ENCODE peak calls at places on chromosomes 16 and 17, in nine cellular contexts. X is astrocyte of the spinal cord; Q is coronary artery; D is fibroblast of mammary gland; I is AG10803; F is lung; V is CD8-positive, alpha-beta T cell; R is HFFc6; A is gastrocnemius medialis. P is an unnamed sample.

GRCh38 chr16:51682905-51683304 is 531.8 kb upstream of the SALL1 start:
- DNase-seq in X (no peak), Q (no peak), D (no peak), I (no peak), F (no peak), V (no peak), R (no peak), A (no peak), P (no peak)

GRCh38 chr16:11679250-11679649 is 11.0 kb downstream of the SNN start:
- DNase-seq in X (no peak), Q (no peak), D (no peak), I (no peak), F (no peak), V (no peak), R (no peak), A (peak; percentile 85), P (no peak)

GRCh38 chr16:88533945-88534641 is 36.1 kb upstream of the ZC3H18 start:
- DNase-seq in X (peak; percentile 38), Q (no peak), D (peak; percentile 38), I (peak; percentile 54), F (peak; percentile 70), V (peak; percentile 59), R (peak; percentile 15), A (peak; percentile 67), P (peak; percentile 15)

GRCh38 chr17:78995761-78996451 is 13.7 kb downstream of the CANT1 start:
- DNase-seq in X (no peak), Q (no peak), D (no peak), I (no peak), F (peak; percentile 60), V (no peak), R (no peak), A (peak; percentile 30), P (no peak)

GRCh38 chr17:46875849-46876352 is 24.5 kb downstream of the WNT9B start:
- DNase-seq in X (no peak), Q (no peak), D (peak; percentile 1), I (no peak), F (no peak), V (no peak), R (no peak), A (no peak), P (no peak)

GRCh38 chr17:27457731-27458523 is 1.7 kb downstream of the KSR1 start:
- DNase-seq in X (peak; percentile 70), Q (no peak), D (no peak), I (peak; percentile 50), F (no peak), V (no peak), R (no peak), A (no peak), P (no peak)

GRCh38 chr16:86245895-86246294 is 264.4 kb upstream of the FOXF1 start:
- DNase-seq in X (no peak), Q (no peak), D (no peak), I (no peak), F (no peak), V (no peak), R (no peak), A (no peak), P (no peak)

GRCh38 chr17:48462946-48463345 is 32.9 kb upstream of the SKAP1 start:
- DNase-seq in X (no peak), Q (no peak), D (no peak), I (no peak), F (no peak), V (no peak), R (no peak), A (no peak), P (no peak)

GRCh38 chr17:82888583-82889495 is 49.0 kb upstream of the ZNF750 start:
- DNase-seq in X (no peak), Q (no peak), D (no peak), I (no peak), F (peak; percentile 92), V (no peak), R (no peak), A (peak; percentile 85), P (no peak)

GRCh38 chr16:73717266-73718057 is 579.2 kb upstream of the PSMD7 start:
- DNase-seq in X (no peak), Q (no peak), D (no peak), I (no peak), F (no peak), V (no peak), R (no peak), A (no peak), P (no peak)

GRCh38 chr17:50259484-50260324 is 14.6 kb upstream of the TMEM92 start:
- DNase-seq in X (no peak), Q (peak; percentile 72), D (no peak), I (peak; percentile 55), F (no peak), V (no peak), R (no peak), A (no peak), P (no peak)

GRCh38 chr16:27287051-27287811 is 18.7 kb upstream of the NSMCE1 start:
- DNase-seq in X (no peak), Q (no peak), D (no peak), I (no peak), F (no peak), V (no peak), R (no peak), A (no peak), P (no peak)

GRCh38 chr16:11170696-11171447 is 85.1 kb downstream of the SOCS1 start:
- DNase-seq in X (no peak), Q (no peak), D (no peak), I (no peak), F (no peak), V (no peak), R (no peak), A (no peak), P (no peak)

GRCh38 chr17:28334176-28334575 is 1.1 kb downstream of the IFT20 start:
- DNase-seq in X (no peak), Q (no peak), D (peak; percentile 35), I (peak; percentile 31), F (no peak), V (no peak), R (no peak), A (no peak), P (no peak)

GRCh38 chr17:29891131-29891530 is 38.9 kb downstream of the SSH2 start:
- DNase-seq in X (no peak), Q (no peak), D (no peak), I (no peak), F (no peak), V (no peak), R (no peak), A (no peak), P (no peak)

GRCh38 chr17:9173386-9173983 is 152.2 kb downstream of the NTN1 start:
- DNase-seq in X (no peak), Q (no peak), D (no peak), I (no peak), F (no peak), V (no peak), R (no peak), A (no peak), P (no peak)

GRCh38 chr16:67163903-67164558 is 514 bp upstream of the HSF4 start:
- DNase-seq in X (no peak), Q (no peak), D (no peak), I (no peak), F (no peak), V (no peak), R (no peak), A (no peak), P (no peak)

GRCh38 chr16:5619314-5619713 is 521.7 kb upstream of the EEF2KMT start:
- DNase-seq in X (no peak), Q (no peak), D (no peak), I (no peak), F (no peak), V (no peak), R (no peak), A (no peak), P (no peak)

GRCh38 chr17:82217120-82217529 is 4.5 kb upstream of the CCDC57 start:
- DNase-seq in X (peak; percentile 32), Q (peak; percentile 76), D (no peak), I (peak; percentile 36), F (no peak), V (no peak), R (no peak), A (peak; percentile 36), P (no peak)

DNA sequence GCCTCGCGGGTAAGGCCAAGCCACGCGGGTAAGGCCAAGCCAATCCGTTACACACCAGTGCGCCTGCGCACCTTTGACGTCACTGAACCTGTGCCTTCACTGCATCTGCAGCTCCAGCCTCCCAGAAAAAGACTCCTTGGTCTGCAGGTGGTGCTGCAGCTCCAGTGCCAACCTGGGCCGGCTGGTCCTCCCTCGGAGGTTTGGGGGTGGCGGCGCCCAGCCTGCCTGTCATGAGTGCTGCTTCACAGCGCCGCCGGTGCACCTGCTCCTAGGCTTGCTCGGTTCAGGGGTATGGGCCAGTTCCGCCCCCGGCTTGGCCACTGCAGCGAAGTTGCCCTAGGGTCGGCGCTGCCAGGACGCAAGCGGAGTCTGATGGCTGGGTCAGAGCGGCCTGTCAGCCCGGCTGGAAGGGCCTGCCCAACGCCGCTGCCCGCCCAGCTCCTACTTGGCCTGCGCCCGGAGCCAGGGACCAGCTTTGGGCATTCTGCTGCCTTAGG is 146.6 kb downstream of the USP22 start:
- DNase-seq in X (peak; percentile 4), Q (peak; percentile 74), D (peak; percentile 8), I (peak; percentile 6), F (peak; percentile 51), V (no peak), R (no peak), A (no peak), P (no peak)
- TF ChIP-seq CTCF in X (peak; percentile 7), Q (no peak), D (peak; percentile 8), I (peak; percentile 4), F (no peak), V (no peak), R (no peak), A (no peak), P (no peak)

DNA sequence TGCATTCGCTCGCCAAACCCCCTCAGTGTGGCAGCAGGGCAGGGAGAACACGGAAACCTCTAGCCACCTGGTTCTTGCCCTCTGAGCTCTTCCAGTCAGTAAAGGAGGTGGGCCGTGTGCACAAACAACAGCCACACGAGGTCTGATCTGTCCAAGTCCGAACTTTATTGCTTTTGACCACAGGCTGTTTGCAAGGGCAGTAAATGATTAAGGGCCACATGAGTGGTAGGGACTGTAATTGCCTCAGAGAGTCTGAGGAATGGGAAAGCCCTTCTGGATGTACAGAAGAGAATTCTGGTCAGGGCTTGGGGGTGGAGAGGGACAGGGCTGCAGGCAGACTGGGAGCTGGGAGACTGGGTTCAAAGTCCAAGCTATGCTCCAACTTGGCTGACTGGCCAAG is 75.7 kb upstream of the LHX1 start:
- DNase-seq in X (no peak), Q (no peak), D (no peak), I (no peak), F (no peak), V (no peak), R (no peak), A (no peak), P (no peak)
- TF ChIP-seq CTCF in X (no peak), Q (no peak), D (no peak), I (no peak), F (no peak), V (no peak), R (no peak), A (no peak), P (no peak)

GRCh38 chr17:33647976-33648375 is 354.9 kb upstream of the ASIC2 start:
- DNase-seq in X (no peak), Q (no peak), D (peak; percentile 6), I (peak; percentile 18), F (no peak), V (no peak), R (no peak), A (no peak), P (no peak)
- TF ChIP-seq CTCF in X (peak; percentile 4), Q (peak; percentile 23), D (peak; percentile 34), I (peak; percentile 48), F (peak; percentile 18), V (no peak), R (peak; percentile 42), A (peak; percentile 27), P (peak; percentile 66)

GRCh38 chr17:81189670-81190530 is 23.9 kb upstream of the AATK start:
- DNase-seq in X (no peak), Q (no peak), D (no peak), I (no peak), F (no peak), V (no peak), R (no peak), A (no peak), P (no peak)
- TF ChIP-seq CTCF in X (peak; percentile 10), Q (no peak), D (peak; percentile 1), I (no peak), F (no peak), V (no peak), R (no peak), A (no peak), P (peak; percentile 49)

P was measured in progenitor cell of endocrine pancreas.